ENCODE peak calls at places on chromosomes 12 and 14, in four cellular contexts. F is HepG2, E is GM12878, H is H1. T is an unnamed sample.

GRCh38 chr14:67440513-67440912 is 28.5 kb upstream of the PLEK2 start:
- DNase-seq in E (no peak), H (no peak), F (no peak), T (no peak)

GRCh38 chr12:131370321-131370720 is 340.6 kb upstream of the SFSWAP start:
- DNase-seq in H (no peak), F (no peak), E (no peak), T (no peak)

GRCh38 chr12:130557201-130557600 is 158.9 kb downstream of the RIMBP2 start:
- DNase-seq in E (no peak), H (no peak), F (no peak), T (no peak)

GRCh38 chr14:90447720-90448497 is 51.1 kb downstream of the CALM1 start:
- DNase-seq in H (no peak), E (no peak), F (peak), T (no peak)

GRCh38 chr12:121190523-121191031 is 19.4 kb upstream of the P2RX4 start:
- DNase-seq in E (no peak), F (no peak), H (no peak), T (no peak)

GRCh38 chr14:57865450-57866198 is at the start of gene SLC35F4:
- DNase-seq in E (no peak), H (peak), F (no peak), T (peak)

GRCh38 chr14:61150851-61151250 is 130.3 kb downstream of the TMEM30B start:
- DNase-seq in F (no peak), H (no peak), E (no peak), T (no peak)

GRCh38 chr12:110421701-110422100 is 18.2 kb upstream of the ANAPC7 start:
- DNase-seq in E (no peak), H (no peak), F (no peak), T (no peak)

GRCh38 chr12:62006076-62006732 is 254.0 kb upstream of the USP15 start:
- DNase-seq in H (no peak), F (peak), E (no peak), T (peak)

GRCh38 chr14:35342160-35343010 is 50.2 kb downstream of the PSMA6 start:
- DNase-seq in H (no peak), E (no peak), F (no peak), T (no peak)

GRCh38 chr12:12505544-12506501 is 56.8 kb downstream of the DUSP16 start:
- DNase-seq in E (peak), H (peak), F (peak), T (no peak)

GRCh38 chr12:43676183-43676813 is 82.3 kb downstream of the PUS7L start:
- DNase-seq in H (no peak), F (peak), E (peak), T (peak)

GRCh38 chr12:124904306-124905098 is 9.9 kb downstream of the UBC start:
- DNase-seq in H (no peak), F (peak), E (no peak), T (no peak)

GRCh38 chr14:38412654-38413053 is 156.8 kb upstream of the CLEC14A start:
- DNase-seq in E (no peak), H (no peak), F (no peak), T (no peak)

GRCh38 chr14:53956427-53957201 is at the start of gene BMP4:
- DNase-seq in E (no peak), F (peak), H (peak), T (peak)

GRCh38 chr12:14577344-14577743 is 9.7 kb upstream of the PLBD1 start:
- DNase-seq in H (no peak), E (peak), F (no peak), T (no peak)

GRCh38 chr14:91299483-91300115 is 55.1 kb upstream of the GPR68 start:
- DNase-seq in F (no peak), H (no peak), E (no peak), T (no peak)

GRCh38 chr12:70246580-70246979 is 3.3 kb downstream of the CNOT2 start:
- DNase-seq in E (no peak), H (no peak), F (no peak), T (no peak)

GRCh38 chr14:98651042-98651441 is 621.0 kb downstream of the BCL11B start:
- DNase-seq in E (no peak), H (no peak), F (no peak), T (peak)

GRCh38 chr12:52029686-52030085 is 21.6 kb upstream of the NR4A1 start:
- DNase-seq in F (no peak), E (no peak), H (peak), T (peak)

GRCh38 chr14:38255408-38255672 is 553 bp downstream of the CLEC14A start:
- DNase-seq in F (no peak), H (peak), E (no peak), T (no peak)

GRCh38 chr12:48779869-48780268 is 9.0 kb downstream of the ADCY6 start:
- DNase-seq in H (no peak), E (no peak), F (no peak), T (no peak)

GRCh38 chr12:27709932-27710591 is 570 bp upstream of the MRPS35 start:
- DNase-seq in H (peak), F (peak), E (peak), T (no peak)

GRCh38 chr12:9120487-9121184 is 4.9 kb upstream of the A2M start:
- DNase-seq in E (no peak), F (no peak), H (no peak), T (no peak)

GRCh38 chr14:91372680-91373495 is 44.7 kb downstream of the CCDC88C start:
- DNase-seq in E (no peak), H (no peak), F (no peak), T (no peak)

GRCh38 chr14:69750495-69750894 is 16.4 kb upstream of the SRSF5 start:
- DNase-seq in E (no peak), F (no peak), H (no peak), T (no peak)

GRCh38 chr14:69280746-69281291 is 20.9 kb downstream of the GALNT16 start:
- DNase-seq in H (no peak), E (no peak), F (no peak), T (no peak)

GRCh38 chr12:64457036-64457435 is 5.1 kb downstream of the TBK1 start:
- DNase-seq in F (no peak), H (no peak), E (no peak), T (no peak)

GRCh38 chr12:32305163-32305562 is 94.2 kb upstream of the FGD4 start:
- DNase-seq in H (no peak), F (peak), E (no peak), T (no peak)

GRCh38 chr12:126874427-126875026 is 1392.4 kb upstream of the TMEM132C start:
- DNase-seq in F (peak), H (peak), E (peak), T (peak)

GRCh38 chr12:120710805-120711296 is 593 bp downstream of the UNC119B start:
- DNase-seq in F (no peak), H (peak), E (no peak), T (no peak)

GRCh38 chr12:92784356-92784755 is 81.6 kb downstream of the PLEKHG7 start:
- DNase-seq in H (no peak), F (no peak), E (no peak), T (no peak)

GRCh38 chr12:123118397-123118945 is 32.4 kb downstream of the PITPNM2 start:
- DNase-seq in F (no peak), E (no peak), H (no peak), T (no peak)

GRCh38 chr12:123120452-123121166 is 30.3 kb downstream of the PITPNM2 start:
- DNase-seq in F (no peak), H (no peak), E (no peak), T (no peak)

GRCh38 chr12:123122649-123123048 is 28.2 kb downstream of the PITPNM2 start:
- DNase-seq in F (no peak), H (no peak), E (no peak), T (no peak)

GRCh38 chr12:123121670-123122069 is 29.2 kb downstream of the PITPNM2 start:
- DNase-seq in H (no peak), E (no peak), F (no peak), T (no peak)

DNA sequence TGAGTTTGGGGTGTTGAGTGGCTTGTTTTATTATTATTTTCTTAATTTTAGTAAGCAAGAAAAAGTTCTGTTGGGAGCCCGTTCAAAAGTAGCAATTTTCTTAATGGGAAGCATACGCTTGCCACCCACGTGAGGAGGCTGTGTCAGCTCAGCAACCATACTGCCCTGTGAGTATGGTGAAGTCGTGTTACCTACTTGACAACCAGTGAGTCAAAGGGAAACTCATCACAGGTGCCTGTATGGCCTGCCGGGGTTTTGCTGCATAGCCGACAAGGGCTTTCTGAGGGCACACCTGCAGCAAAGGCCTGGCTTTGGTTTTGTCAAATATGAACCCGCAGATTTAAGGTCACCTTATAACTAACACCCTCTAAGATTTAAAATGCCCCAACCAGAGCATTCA is 31.1 kb downstream of the PITPNM2 start:
- DNase-seq in H (no peak), E (peak), F (no peak), T (no peak)
- TF ChIP-seq SUZ12 in H (no peak), E (no peak), F (no peak), T (no peak)

GRCh38 chr12:2359725-2360629 is 307.2 kb downstream of the CACNA1C start:
- DNase-seq in F (no peak), H (no peak), E (no peak), T (no peak)

GRCh38 chr12:2358986-2359658 is 306.3 kb downstream of the CACNA1C start:
- DNase-seq in E (no peak), H (no peak), F (no peak), T (no peak)

GRCh38 chr12:2363836-2364565 is 311.2 kb downstream of the CACNA1C start:
- DNase-seq in E (no peak), F (no peak), H (no peak), T (no peak)

GRCh38 chr12:2364566-2365165 is 311.9 kb downstream of the CACNA1C start:
- DNase-seq in F (no peak), H (no peak), E (no peak), T (peak)

DNA sequence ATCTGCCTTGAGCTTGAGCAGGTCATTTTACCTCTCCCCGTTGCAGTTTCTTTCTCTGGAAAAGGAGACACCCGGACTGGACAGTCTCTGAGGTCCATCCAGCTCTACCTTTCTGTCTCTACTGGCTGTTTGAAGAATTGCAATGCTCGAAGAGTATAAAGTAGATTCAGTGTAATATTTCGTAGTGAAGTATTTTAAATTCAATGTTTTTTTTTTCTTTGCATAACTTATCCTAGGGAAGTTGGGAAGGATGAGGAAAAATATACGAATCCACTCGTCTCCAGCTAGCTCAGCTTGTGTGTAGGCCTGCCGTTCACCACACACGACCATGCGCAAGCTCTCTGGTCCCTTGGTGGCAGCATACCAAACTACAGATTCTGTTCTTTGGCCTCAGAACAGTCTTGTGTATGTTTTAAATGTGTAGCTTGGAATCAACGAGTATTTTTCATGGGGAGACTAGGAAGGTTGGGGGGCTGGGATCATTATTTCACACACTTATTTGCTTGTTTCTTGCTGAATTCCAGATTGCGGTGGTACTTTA is 307.9 kb downstream of the CACNA1C start:
- DNase-seq in H (no peak), F (peak), E (no peak), T (no peak)
- TF ChIP-seq YY1 in H (no peak), F (no peak), E (no peak), T (no peak)

DNA sequence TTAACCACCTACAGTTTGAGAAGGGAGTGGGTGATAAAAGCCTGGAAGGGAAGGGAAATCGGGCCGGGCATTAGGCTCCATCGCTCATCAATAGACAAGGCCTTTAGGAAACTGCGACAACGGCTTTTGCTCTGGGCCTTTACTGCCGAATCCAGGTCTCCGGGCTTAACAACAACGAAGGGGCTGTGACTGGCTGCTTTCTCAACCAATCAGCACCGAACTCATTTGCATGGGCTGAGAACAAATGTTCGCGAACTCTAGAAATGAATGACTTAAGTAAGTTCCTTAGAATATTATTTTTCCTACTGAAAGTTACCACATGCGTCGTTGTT is 263 bp upstream of the RNU7-1 start:
- DNase-seq in H (peak), F (peak), E (no peak), T (peak)
- H3K4me3 ChIP-seq in H (peak), F (no peak), E (peak), T (peak)

DNA sequence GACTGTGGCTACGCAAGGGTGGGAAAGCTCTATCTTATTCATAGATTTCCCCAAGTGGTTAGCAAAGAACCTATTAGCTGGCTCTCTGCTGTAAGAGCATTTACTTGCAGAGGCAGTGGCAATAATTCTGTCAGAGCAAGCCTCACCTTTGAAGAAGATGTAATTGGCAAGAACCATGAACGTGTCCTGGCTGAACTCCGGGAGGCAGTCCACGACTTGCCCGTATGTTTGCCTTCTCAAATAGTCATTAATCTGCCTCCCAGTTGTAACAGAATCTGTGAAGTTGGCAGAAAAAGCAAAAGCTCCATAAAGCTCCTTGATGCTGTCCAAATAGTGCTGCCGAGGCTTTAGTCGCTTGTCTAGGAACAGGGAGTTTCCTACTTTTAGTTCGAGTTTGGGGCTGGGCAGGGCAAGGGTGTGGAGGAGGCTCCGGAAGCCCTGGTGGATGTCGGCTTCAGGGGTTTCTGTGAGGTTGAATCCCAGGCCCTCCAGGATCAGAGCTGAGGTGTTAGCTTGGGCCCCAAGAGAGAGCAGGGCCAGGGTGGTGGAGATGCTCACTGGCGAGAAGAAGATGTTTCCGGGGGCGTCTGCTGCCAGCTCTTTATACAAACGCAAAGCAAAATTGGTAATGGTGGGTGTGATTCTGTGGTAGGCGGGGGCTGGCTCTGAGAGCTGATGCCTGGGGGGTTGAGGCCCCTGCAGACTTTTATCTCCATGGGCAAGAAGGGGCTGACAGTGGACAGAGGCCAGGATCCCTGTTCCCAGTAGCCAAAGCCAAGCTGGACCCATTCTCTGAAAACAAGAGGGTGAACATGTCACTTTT is 4.4 kb downstream of the SERPINA11 start:
- DNase-seq in E (no peak), H (no peak), F (no peak), T (no peak)
- TF ChIP-seq SUZ12 in E (no peak), H (no peak), F (no peak), T (no peak)

DNA sequence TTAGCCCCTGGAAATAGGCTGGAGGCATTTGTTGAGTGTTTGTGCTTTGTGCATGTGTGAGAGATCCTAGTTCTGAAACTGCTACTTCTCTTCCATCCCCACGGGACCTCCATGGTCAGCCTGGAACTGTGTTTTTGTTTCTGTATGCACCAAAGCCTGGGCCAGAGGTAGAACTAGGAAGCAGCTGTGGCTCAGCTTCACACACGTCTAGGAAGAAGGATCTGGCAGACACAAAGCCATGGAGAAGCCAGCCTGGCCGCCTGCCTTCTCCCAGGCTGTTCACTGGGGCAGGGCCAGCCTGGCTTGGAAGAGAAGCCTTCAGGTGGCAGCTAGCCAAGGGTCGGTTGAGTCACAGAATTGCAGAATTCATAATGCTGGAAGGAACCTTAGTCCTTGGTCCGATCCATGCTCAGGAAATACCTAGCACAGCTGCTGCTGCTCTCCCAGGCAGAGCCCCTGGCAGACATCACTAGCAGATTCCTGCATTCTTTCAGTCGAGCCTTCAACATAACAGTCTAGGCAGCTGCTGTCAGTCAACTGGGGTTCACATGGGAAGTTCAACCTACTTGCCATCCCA is 27.0 kb downstream of the RIN3 start:
- DNase-seq in F (no peak), H (no peak), E (no peak), T (no peak)
- TF ChIP-seq YY1 in F (no peak), H (no peak), E (no peak), T (no peak)